ENCODE peak calls at places on chromosomes 7 and 10, in seven cellular contexts. K is SW 1271; B is mammary epithelial cell; Z is ureter; Y is HCT116; I is left ventricle myocardium inferior; O is naive thymus-derived CD8-positive, alpha-beta T cell. P is an unnamed sample.

GRCh38 chr7:157739650-157740049 is 402.8 kb downstream of the DNAJB6 start:
- DNase-seq in K (no peak), B (no peak), Z (no peak), Y (no peak), I (no peak), O (no peak), P (no peak)

GRCh38 chr10:3072641-3073360 is 5.5 kb downstream of the PFKP start:
- DNase-seq in K (no peak), B (no peak), Z (no peak), Y (no peak), I (no peak), O (no peak), P (peak)

GRCh38 chr7:104156842-104157277 is 51.0 kb downstream of the ORC5 start:
- DNase-seq in K (no peak), B (peak), Z (no peak), Y (peak), I (no peak), O (no peak), P (peak)

GRCh38 chr7:151035902-151036301 is 7.7 kb downstream of the ABCB8 start:
- DNase-seq in K (no peak), B (no peak), Z (no peak), Y (no peak), I (no peak), O (no peak), P (no peak)

GRCh38 chr7:155984609-155985405 is 172.5 kb upstream of the SHH start:
- DNase-seq in K (no peak), B (no peak), Z (peak), Y (no peak), I (no peak), O (no peak), P (no peak)

GRCh38 chr7:135745702-135746312 is 2.8 kb downstream of the FAM180A start:
- DNase-seq in K (peak), B (peak), Z (no peak), Y (peak), I (peak), O (no peak), P (no peak)

GRCh38 chr7:128362670-128363069 is 1.2 kb upstream of the PRRT4 start:
- DNase-seq in K (no peak), B (peak), Z (no peak), Y (no peak), I (no peak), O (no peak), P (no peak)

GRCh38 chr7:129561677-129562424 is 49.7 kb upstream of the NRF1 start:
- DNase-seq in K (no peak), B (no peak), Z (no peak), Y (no peak), I (no peak), O (no peak), P (no peak)

GRCh38 chr7:137789215-137789899 is 57.4 kb downstream of the DGKI start:
- DNase-seq in K (no peak), B (peak), Z (no peak), Y (no peak), I (no peak), O (no peak), P (no peak)

GRCh38 chr7:50119815-50120637 is 27.0 kb upstream of the ZPBP start:
- DNase-seq in K (no peak), B (no peak), Z (no peak), Y (no peak), I (no peak), O (peak), P (no peak)

GRCh38 chr10:93680414-93681047 is 21.9 kb downstream of the FRA10AC1 start:
- DNase-seq in K (no peak), B (peak), Z (no peak), Y (peak), I (no peak), O (no peak), P (peak)

GRCh38 chr7:19107392-19108147 is 9.9 kb downstream of the TWIST1 start:
- DNase-seq in K (no peak), B (peak), Z (peak), Y (no peak), I (no peak), O (no peak), P (no peak)

GRCh38 chr10:35535136-35535535 is 70.0 kb upstream of the GJD4 start:
- DNase-seq in K (no peak), B (no peak), Z (no peak), Y (no peak), I (no peak), O (no peak), P (no peak)

GRCh38 chr7:23022258-23022745 is 8.4 kb upstream of the HYCC1 start:
- DNase-seq in K (no peak), B (peak), Z (no peak), Y (no peak), I (no peak), O (no peak), P (no peak)

GRCh38 chr10:124637091-124637700 is 107.0 kb downstream of the FAM53B start:
- DNase-seq in K (no peak), B (no peak), Z (no peak), Y (no peak), I (no peak), O (no peak), P (no peak)

GRCh38 chr10:101840102-101840684 is 3.4 kb downstream of the KCNIP2 start:
- DNase-seq in K (no peak), B (peak), Z (no peak), Y (no peak), I (no peak), O (no peak), P (no peak)

GRCh38 chr10:92809845-92810244 is 38.5 kb upstream of the EXOC6 start:
- DNase-seq in K (no peak), B (no peak), Z (no peak), Y (no peak), I (no peak), O (no peak), P (no peak)

GRCh38 chr7:93176961-93177580 is 28.9 kb upstream of the SAMD9L start:
- DNase-seq in K (no peak), B (no peak), Z (no peak), Y (no peak), I (no peak), O (no peak), P (no peak)

GRCh38 chr7:67636363-67637355 is 640.0 kb downstream of the TYW1 start:
- DNase-seq in K (no peak), B (no peak), Z (no peak), Y (no peak), I (no peak), O (no peak), P (no peak)

GRCh38 chr7:29123611-29124190 is 22.6 kb downstream of the CPVL start:
- DNase-seq in K (no peak), B (no peak), Z (no peak), Y (no peak), I (no peak), O (no peak), P (no peak)

GRCh38 chr10:112738586-112739218 is 211.3 kb upstream of the TCF7L2 start:
- DNase-seq in K (no peak), B (no peak), Z (no peak), Y (no peak), I (no peak), O (no peak), P (no peak)

GRCh38 chr7:42155836-42156540 is 81.0 kb downstream of the GLI3 start:
- DNase-seq in K (no peak), B (peak), Z (no peak), Y (no peak), I (no peak), O (no peak), P (peak)

GRCh38 chr10:43816351-43817321 is 168.0 kb upstream of the ZNF32 start:
- DNase-seq in K (no peak), B (no peak), Z (no peak), Y (no peak), I (no peak), O (peak), P (peak)

GRCh38 chr7:43769791-43770465 is 11.4 kb downstream of the BLVRA start:
- DNase-seq in K (no peak), B (no peak), Z (peak), Y (no peak), I (no peak), O (no peak), P (no peak)

GRCh38 chr7:79452495-79453265 is 787 bp downstream of the MAGI2 start:
- DNase-seq in K (no peak), B (no peak), Z (peak), Y (no peak), I (peak), O (no peak), P (peak)